ENCODE peak calls at places on chromosome 14, in four cellular contexts. M is GM23338, T is brain microvascular endothelial cell, I is right atrium auricular region. X is an unnamed sample. For H3K27me3, the result is how much of the 10 kb centered on the place peaks cover.

GRCh38 chr14:88154321-88154720 is 149.4 kb downstream of the GPR65 start:
- DNase-seq in M (no peak), T (no peak), I (no peak), X (no peak)

GRCh38 chr14:105682956-105683570 is 156.7 kb downstream of the TMEM121 start:
- DNase-seq in M (no peak), T (no peak), I (no peak), X (no peak)

GRCh38 chr14:78611796-78612571 is 441.8 kb downstream of the NRXN3 start:
- DNase-seq in M (no peak), T (no peak), I (no peak), X (no peak)

GRCh38 chr14:53411110-53411509 is 258.0 kb upstream of the DDHD1 start:
- DNase-seq in M (no peak), T (peak), I (no peak), X (no peak)

GRCh38 chr14:21486640-21487087 is 9.7 kb downstream of the TOX4 start:
- DNase-seq in M (no peak), T (peak), I (no peak), X (no peak)

GRCh38 chr14:56417173-56417572 is 162.4 kb upstream of the TMEM260 start:
- DNase-seq in M (no peak), T (no peak), I (no peak), X (no peak)

GRCh38 chr14:87896393-87897380 is 96.3 kb downstream of the GALC start:
- DNase-seq in M (peak), T (peak), I (no peak), X (peak)

GRCh38 chr14:65198346-65198745 is 96.0 kb upstream of the MAX start:
- DNase-seq in M (no peak), T (no peak), I (no peak), X (no peak)

GRCh38 chr14:21016791-21017190 is 8.1 kb downstream of the NDRG2 start:
- DNase-seq in M (no peak), T (no peak), I (no peak), X (no peak)

GRCh38 chr14:71952381-71953363 is 20.4 kb downstream of the RGS6 start:
- DNase-seq in M (no peak), T (no peak), I (no peak), X (no peak)

GRCh38 chr14:33840797-33841196 is 110.1 kb downstream of the EGLN3 start:
- DNase-seq in M (no peak), T (no peak), I (no peak), X (no peak)

GRCh38 chr14:50736932-50737419 is 68.9 kb upstream of the SAV1 start:
- DNase-seq in M (no peak), T (no peak), I (no peak), X (no peak)

GRCh38 chr14:91152499-91152898 is 38.6 kb downstream of the DGLUCY start:
- DNase-seq in M (no peak), T (no peak), I (no peak), X (no peak)

GRCh38 chr14:100679707-100680438 is 46.8 kb upstream of the DLK1 start:
- DNase-seq in M (no peak), T (peak), I (no peak), X (no peak)

GRCh38 chr14:65434216-65434850 is 21.8 kb downstream of the FUT8 start:
- DNase-seq in M (peak), T (no peak), I (no peak), X (no peak)

GRCh38 chr14:49203676-49204075 is 382.5 kb downstream of the RPS29 start:
- DNase-seq in M (no peak), T (no peak), I (no peak), X (no peak)

GRCh38 chr14:68145539-68145938 is 326.0 kb downstream of the RAD51B start:
- DNase-seq in M (no peak), T (no peak), I (no peak), X (no peak)

GRCh38 chr14:92886337-92886736 is 36.6 kb upstream of the CHGA start:
- DNase-seq in M (no peak), T (no peak), I (no peak), X (no peak)

GRCh38 chr14:100200311-100200710 is 38.6 kb upstream of the YY1 start:
- DNase-seq in M (no peak), T (no peak), I (no peak), X (no peak)

GRCh38 chr14:97346675-97347074 is 549.5 kb downstream of the VRK1 start:
- DNase-seq in M (peak), T (no peak), I (no peak), X (no peak)

GRCh38 chr14:34035934-34036250 is 85.0 kb upstream of the EGLN3 start:
- DNase-seq in M (no peak), T (no peak), I (no peak), X (no peak)

GRCh38 chr14:77139540-77140342 is 1.9 kb downstream of the ZDHHC22 start:
- DNase-seq in M (peak), T (no peak), I (no peak), X (peak)

GRCh38 chr14:82159624-82160023 is 626.0 kb upstream of the SEL1L start:
- DNase-seq in M (no peak), T (no peak), I (no peak), X (no peak)

GRCh38 chr14:23183479-23183878 is at the start of gene SLC7A8:
- DNase-seq in M (peak), T (no peak), I (peak), X (no peak)

GRCh38 chr14:68945585-68946289 is 33.4 kb downstream of the ACTN1 start:
- DNase-seq in M (no peak), T (no peak), I (no peak), X (no peak)

GRCh38 chr14:102920998-102921304 is 1.5 kb upstream of the AMN start:
- DNase-seq in M (no peak), T (no peak), I (no peak), X (no peak)
- H3K27me3 ChIP-seq in M (half or more), T (under half), I (under half), X (under half)

GRCh38 chr14:75984674-75985073 is 889 bp upstream of the IFT43 start:
- DNase-seq in M (no peak), T (no peak), I (no peak), X (no peak)

GRCh38 chr14:75989134-75989533 is 3.6 kb downstream of the IFT43 start:
- DNase-seq in M (no peak), T (peak), I (peak), X (no peak)

GRCh38 chr14:75986439-75986765 is 839 bp downstream of the IFT43 start:
- DNase-seq in M (no peak), T (no peak), I (no peak), X (no peak)

GRCh38 chr14:75985618-75986438 is at the start of gene IFT43:
- DNase-seq in M (peak), T (peak), I (peak), X (peak)

DNA sequence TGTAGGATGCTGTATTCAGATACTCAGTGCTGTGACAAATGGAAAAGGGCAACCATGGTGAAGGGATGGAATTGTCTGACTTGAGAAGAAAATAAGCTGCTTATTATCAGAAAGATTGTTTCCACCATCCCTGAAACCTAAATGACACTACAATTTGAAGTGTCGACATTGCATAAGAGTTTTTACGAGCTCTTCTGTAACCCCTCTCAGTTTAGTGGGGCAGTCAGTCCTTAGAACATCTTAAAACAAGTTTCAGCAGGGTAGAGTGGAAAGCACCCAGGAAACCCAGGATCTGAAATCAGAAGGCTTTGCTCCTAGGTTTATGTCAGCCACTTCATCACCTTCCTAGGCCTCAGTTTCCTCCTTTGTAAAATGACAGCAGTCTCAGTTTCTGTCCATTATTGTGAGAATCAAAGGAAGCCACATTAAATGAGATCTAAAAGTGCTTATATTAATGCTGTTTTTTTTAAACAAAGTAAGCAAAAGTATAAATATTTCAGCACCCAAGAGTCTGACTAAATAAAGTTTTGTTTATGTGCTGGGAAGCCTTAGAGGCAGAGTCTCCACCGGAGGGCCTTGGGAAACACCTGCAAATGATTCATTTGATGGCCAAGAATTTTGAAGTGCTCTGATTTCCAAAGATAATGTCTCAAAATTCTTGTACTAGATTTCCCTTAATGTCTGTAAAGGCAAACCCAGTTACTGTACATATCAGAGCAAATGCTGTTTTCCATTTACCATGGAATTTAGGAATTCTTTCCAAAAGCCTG is 1.8 kb downstream of the IFT43 start:
- DNase-seq in M (no peak), T (no peak), I (no peak), X (no peak)
- H3K27me3 ChIP-seq in M (under half), T (under half), I (under half), X (under half)

GRCh38 chr14:104331871-104332605 is 193.7 kb downstream of the KIF26A start:
- DNase-seq in M (no peak), T (no peak), I (no peak), X (no peak)
- H3K27me3 ChIP-seq in M (under half), T (under half), I (under half), X (under half)

DNA sequence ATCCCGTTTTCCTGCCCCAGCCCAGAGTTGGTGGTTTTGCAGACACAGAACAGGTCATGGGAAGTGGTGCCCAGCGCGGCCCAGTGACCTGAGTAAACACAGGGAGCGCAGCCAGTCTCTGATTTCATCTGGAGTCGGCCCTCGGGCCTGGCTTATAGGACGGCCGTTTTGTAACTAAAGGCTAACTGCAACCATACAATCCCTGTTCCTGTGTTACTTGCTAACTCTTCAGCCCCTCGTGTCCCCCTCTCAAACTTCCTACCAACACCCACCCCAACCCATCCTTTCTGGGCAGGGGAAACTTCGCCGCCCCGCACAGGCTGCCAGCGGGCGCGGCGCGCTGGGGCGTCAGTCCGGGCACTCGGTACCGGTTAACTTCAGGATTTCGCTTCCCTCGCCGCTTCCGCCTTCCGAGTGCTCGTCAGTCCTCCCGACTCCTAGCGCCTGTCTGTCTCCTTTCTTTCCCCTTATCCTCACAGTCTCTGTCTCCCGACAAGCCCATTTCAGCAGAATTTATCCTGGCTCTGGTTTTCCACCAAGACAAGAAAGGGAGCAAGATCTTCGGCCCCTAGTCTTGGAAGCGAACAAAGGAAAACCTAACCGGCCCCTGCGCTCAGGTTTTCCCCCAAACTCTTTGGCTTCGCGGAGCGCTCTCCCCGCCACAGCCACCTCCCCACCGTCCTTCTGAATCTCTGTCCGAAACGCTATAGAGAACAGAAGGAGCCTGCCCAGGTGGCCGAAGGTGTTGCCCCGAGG is 2.0 kb downstream of the SIX1 start:
- DNase-seq in M (peak), T (peak), I (no peak), X (no peak)
- H3K27me3 ChIP-seq in M (half or more), T (under half), I (half or more), X (half or more)

GRCh38 chr14:70100071-70100470 is 88.7 kb downstream of the SLC8A3 start:
- DNase-seq in M (no peak), T (no peak), I (no peak), X (no peak)
- H3K27me3 ChIP-seq in M (under half), T (under half), I (under half), X (under half)

GRCh38 chr14:103280278-103280917 is 53.6 kb upstream of the EIF5 start:
- DNase-seq in M (no peak), T (no peak), I (peak), X (no peak)
- H3K27me3 ChIP-seq in M (half or more), T (under half), I (under half), X (under half)

DNA sequence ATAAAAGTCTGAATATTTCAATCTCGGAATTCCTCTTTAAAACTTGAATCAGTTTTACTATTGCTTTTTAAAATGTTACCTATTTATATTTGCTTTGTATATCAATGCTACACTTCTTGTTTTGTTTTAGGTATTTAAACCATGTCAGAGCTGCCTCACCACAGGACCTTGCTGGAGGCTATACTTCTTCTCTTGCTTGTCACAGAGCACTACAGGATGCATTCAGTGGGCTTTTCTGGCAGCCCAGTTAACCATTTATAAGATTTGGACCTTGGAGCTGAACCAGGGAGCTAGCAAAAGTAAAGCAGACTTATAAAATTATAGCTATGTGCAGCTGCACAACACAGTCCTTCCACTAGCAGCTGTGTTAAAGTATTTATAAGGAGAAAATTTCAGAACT is 12.8 kb downstream of the TRMT5 start:
- DNase-seq in M (no peak), T (no peak), I (no peak), X (no peak)
- H3K27me3 ChIP-seq in M (under half), T (under half), I (under half), X (under half)

GRCh38 chr14:103163199-103163598 is 39.9 kb downstream of the TNFAIP2 start:
- DNase-seq in M (no peak), T (no peak), I (no peak), X (no peak)

GRCh38 chr14:103164006-103164405 is 40.7 kb downstream of the TNFAIP2 start:
- DNase-seq in M (no peak), T (no peak), I (no peak), X (no peak)

GRCh38 chr14:103165323-103165722 is 42.1 kb downstream of the TNFAIP2 start:
- DNase-seq in M (no peak), T (no peak), I (no peak), X (no peak)

GRCh38 chr14:103161054-103161397 is 37.8 kb downstream of the TNFAIP2 start:
- DNase-seq in M (no peak), T (no peak), I (no peak), X (no peak)

GRCh38 chr14:103164786-103165185 is 41.5 kb downstream of the TNFAIP2 start:
- DNase-seq in M (no peak), T (no peak), I (no peak), X (no peak)
- H3K27me3 ChIP-seq in M (under half), T (under half), I (under half), X (under half)